ENCODE peak calls at places on chromosomes 12 and 14, in eight cellular contexts. D, G, X, J, R, F, E and H are unnamed samples.

GRCh38 chr12:53063708-53064612 is 14.1 kb downstream of the TNS2 start:
- DNase-seq in F (peak; percentile 6), X (no peak), R (no peak), J (no peak), D (no peak), G (no peak), E (no peak), H (peak; percentile 91)

GRCh38 chr12:122406701-122407154 is 15.7 kb downstream of the CLIP1 start:
- DNase-seq in E (no peak), G (no peak), R (no peak), J (no peak), F (no peak), X (peak; percentile 22), D (no peak), H (no peak)

GRCh38 chr14:22231022-22231421 is 358.0 kb downstream of the DAD1 start:
- DNase-seq in J (peak; percentile 5), F (no peak), D (no peak), G (no peak), R (no peak), X (no peak), E (no peak), H (no peak)

GRCh38 chr12:34033628-34034296 is 11.5 kb downstream of the ALG10 start:
- DNase-seq in R (peak; percentile 10), E (no peak), G (no peak), J (no peak), F (peak; percentile 30), X (peak; percentile 12), D (no peak), H (no peak)

GRCh38 chr12:115468087-115468510 is 784.1 kb upstream of the TBX3 start:
- DNase-seq in R (peak; percentile 17), E (no peak), F (no peak), D (peak; percentile 55), G (no peak), X (no peak), J (no peak), H (no peak)

GRCh38 chr12:96034631-96035282 is 630 bp downstream of the LTA4H start:
- DNase-seq in F (no peak), E (peak; percentile 29), G (peak; percentile 15), X (no peak), D (peak; percentile 37), J (no peak), R (peak; percentile 38), H (no peak)

GRCh38 chr12:7832059-7832696 is 40.5 kb downstream of the SLC2A14 start:
- DNase-seq in G (peak; percentile 42), D (peak; percentile 40), R (peak; percentile 43), F (peak; percentile 0), E (peak; percentile 97), J (no peak), X (peak; percentile 43), H (peak; percentile 11)

GRCh38 chr12:42575717-42576116 is 13.8 kb downstream of the PRICKLE1 start:
- DNase-seq in E (no peak), D (no peak), J (no peak), F (no peak), R (no peak), X (no peak), G (no peak), H (no peak)

GRCh38 chr12:45415393-45415817 is 199.5 kb downstream of the ANO6 start:
- DNase-seq in F (no peak), G (peak; percentile 88), J (no peak), X (peak; percentile 99), E (peak; percentile 88), D (peak; percentile 87), R (peak; percentile 100), H (peak; percentile 86)

GRCh38 chr14:22791302-22791701 is 23.9 kb downstream of the SLC7A7 start:
- DNase-seq in J (no peak), F (no peak), E (no peak), D (no peak), X (peak; percentile 33), R (peak; percentile 61), G (no peak), H (no peak)

GRCh38 chr14:54975856-54976255 is 51.0 kb downstream of the WDHD1 start:
- DNase-seq in D (no peak), J (no peak), X (no peak), G (no peak), E (no peak), F (no peak), R (peak; percentile 8), H (no peak)

GRCh38 chr14:75636100-75636692 is 24.5 kb downstream of the ERG28 start:
- DNase-seq in R (peak; percentile 85), E (no peak), X (no peak), D (peak; percentile 91), J (no peak), F (peak; percentile 17), G (no peak), H (no peak)

GRCh38 chr14:36940476-36940875 is 231.9 kb downstream of the SLC25A21 start:
- DNase-seq in F (no peak), X (no peak), D (no peak), J (no peak), R (no peak), E (no peak), G (no peak), H (no peak)

GRCh38 chr14:71324767-71325272 is 417.6 kb downstream of the PCNX1 start:
- DNase-seq in G (no peak), X (no peak), J (peak; percentile 17), R (peak; percentile 23), F (no peak), E (peak; percentile 64), D (no peak), H (no peak)